ENCODE peak calls at places on chromosomes 7 and 10, in four cellular contexts. One of them, this sample, is unnamed.

GRCh38 chr7:108669958-108670357 is 100.3 kb downstream of the DNAJB9 start:
- DNase-seq in aorta: no peak
- DNase-seq in ELR: no peak
- DNase-seq in NCI-H2029: no peak
- DNase-seq in this sample: no peak

GRCh38 chr7:30596043-30596641 is 1.5 kb downstream of the GARS1 start:
- DNase-seq in aorta: no peak
- DNase-seq in NCI-H2029: no peak
- DNase-seq in ELR: peak
- DNase-seq in this sample: peak

GRCh38 chr10:119030421-119031250 is 1.1 kb downstream of the NANOS1 start:
- DNase-seq in ELR: peak
- DNase-seq in NCI-H2029: peak
- DNase-seq in aorta: no peak
- DNase-seq in this sample: no peak

GRCh38 chr10:96502561-96503267 is 11.0 kb downstream of the TLL2 start:
- DNase-seq in ELR: no peak
- DNase-seq in aorta: no peak
- DNase-seq in NCI-H2029: no peak
- DNase-seq in this sample: no peak

GRCh38 chr10:80968903-80969302 is 431.2 kb downstream of the SH2D4B start:
- DNase-seq in ELR: no peak
- DNase-seq in NCI-H2029: no peak
- DNase-seq in aorta: no peak
- DNase-seq in this sample: no peak

GRCh38 chr10:102935939-102936605 is 18.0 kb downstream of the CNNM2 start:
- DNase-seq in NCI-H2029: no peak
- DNase-seq in aorta: no peak
- DNase-seq in ELR: no peak
- DNase-seq in this sample: no peak

GRCh38 chr10:58266003-58266825 is 1.5 kb downstream of the IPMK start:
- DNase-seq in ELR: peak
- DNase-seq in aorta: no peak
- DNase-seq in NCI-H2029: no peak
- DNase-seq in this sample: no peak

GRCh38 chr7:106223156-106223555 is 61.6 kb downstream of the NAMPT start:
- DNase-seq in aorta: no peak
- DNase-seq in NCI-H2029: no peak
- DNase-seq in ELR: no peak
- DNase-seq in this sample: no peak

GRCh38 chr7:27922907-27923306 is 182.9 kb downstream of the TAX1BP1 start:
- DNase-seq in aorta: no peak
- DNase-seq in ELR: no peak
- DNase-seq in NCI-H2029: no peak
- DNase-seq in this sample: no peak

GRCh38 chr10:125041856-125042506 is 100.1 kb downstream of the ZRANB1 start:
- DNase-seq in NCI-H2029: no peak
- DNase-seq in aorta: no peak
- DNase-seq in ELR: no peak
- DNase-seq in this sample: no peak

GRCh38 chr7:1558181-1558811 is 2.3 kb upstream of the TMEM184A start:
- DNase-seq in aorta: peak
- DNase-seq in ELR: peak
- DNase-seq in NCI-H2029: no peak
- DNase-seq in this sample: no peak

GRCh38 chr10:22831586-22831985 is 96.3 kb upstream of the ARMC3 start:
- DNase-seq in ELR: no peak
- DNase-seq in aorta: no peak
- DNase-seq in NCI-H2029: no peak
- DNase-seq in this sample: no peak

GRCh38 chr7:156466262-156466661 is 174.3 kb upstream of the RNF32 start:
- DNase-seq in aorta: no peak
- DNase-seq in ELR: no peak
- DNase-seq in NCI-H2029: no peak
- DNase-seq in this sample: no peak

GRCh38 chr7:20330797-20331230 is at the start of gene ITGB8:
- DNase-seq in aorta: no peak
- DNase-seq in ELR: peak
- DNase-seq in NCI-H2029: peak
- DNase-seq in this sample: no peak

GRCh38 chr10:18418579-18419210 is 232.7 kb downstream of the NSUN6 start:
- DNase-seq in ELR: peak
- DNase-seq in NCI-H2029: no peak
- DNase-seq in aorta: no peak
- DNase-seq in this sample: no peak

This sample was measured in LNCaP clone FGC.